ENCODE peak calls at places on chromosomes 4 and X, in seven cellular contexts. X is NCI-H510A, Q is cardiac fibroblast, F is suprapubic skin, H is ELR, B is T-helper 1 cell, N is lower lobe of right lung. K is an unnamed sample.

GRCh38 chr4:109254845-109255244 is 47.6 kb downstream of the COL25A1 start:
- DNase-seq in F (no peak), Q (no peak), N (no peak), X (no peak), B (no peak), H (no peak), K (no peak)

GRCh38 chrX:10769696-10770619 is 149.6 kb upstream of the MID1 start:
- DNase-seq in F (no peak), N (no peak), H (peak), X (peak), Q (peak), B (no peak), K (peak)

GRCh38 chr4:25823632-25824031 is 39.2 kb downstream of the SEL1L3 start:
- DNase-seq in Q (no peak), B (no peak), H (no peak), N (no peak), F (no peak), X (peak), K (no peak)

GRCh38 chr4:182827981-182828677 is 89.1 kb downstream of the DCTD start:
- DNase-seq in X (no peak), N (no peak), F (no peak), H (no peak), B (no peak), Q (no peak), K (no peak)

GRCh38 chrX:68834371-68835103 is 5.7 kb downstream of the EFNB1 start:
- DNase-seq in F (peak), Q (no peak), B (no peak), H (no peak), N (no peak), X (no peak), K (no peak)

GRCh38 chr4:9987749-9988346 is 33.4 kb downstream of the SLC2A9 start:
- DNase-seq in X (no peak), F (no peak), H (no peak), Q (no peak), N (no peak), B (no peak), K (peak)

GRCh38 chrX:84186603-84187358 is 1.2 kb downstream of the RPS6KA6 start:
- DNase-seq in Q (no peak), X (peak), H (peak), N (no peak), F (no peak), B (no peak), K (peak)

GRCh38 chrX:139448996-139449395 is 81.5 kb upstream of the F9 start:
- DNase-seq in F (no peak), H (no peak), X (no peak), Q (peak), B (no peak), N (no peak), K (peak)

GRCh38 chr4:126583509-126583908 is 1049.2 kb upstream of the INTU start:
- DNase-seq in Q (peak), F (no peak), H (peak), X (no peak), N (no peak), B (no peak), K (no peak)

GRCh38 chrX:28039258-28039657 is 58.0 kb upstream of the DCAF8L1 start:
- DNase-seq in H (no peak), Q (no peak), X (no peak), N (no peak), F (no peak), B (no peak), K (no peak)

GRCh38 chr4:100742045-100742444 is 224.2 kb upstream of the EMCN start:
- DNase-seq in H (peak), X (no peak), N (no peak), B (no peak), F (no peak), Q (peak), K (peak)

GRCh38 chr4:78720994-78721677 is 55.0 kb upstream of the BMP2K start:
- DNase-seq in B (no peak), N (no peak), X (no peak), Q (no peak), H (no peak), F (no peak), K (no peak)

GRCh38 chr4:156293657-156294297 is 340.1 kb upstream of the CTSO start:
- DNase-seq in X (no peak), Q (peak), N (no peak), H (peak), F (no peak), B (no peak), K (peak)